ENCODE peak calls at places on chromosome 10, in seven cellular contexts. One of them, this sample, is unnamed.

GRCh38 chr10:103540722-103541121 is 47.2 kb downstream of the NEURL1 start:
- DNase-seq in Panc1: no peak
- DNase-seq in IMR-90: peak; percentile 13
- DNase-seq in kidney: peak; percentile 10
- DNase-seq in lung: no peak
- DNase-seq in CD8-positive, alpha-beta T cell: no peak
- DNase-seq in GM23338: no peak
- DNase-seq in this sample: no peak

GRCh38 chr10:48251525-48252353 is 22.8 kb downstream of the FRMPD2 start:
- DNase-seq in IMR-90: no peak
- DNase-seq in GM23338: peak; percentile 22
- DNase-seq in kidney: peak; percentile 91
- DNase-seq in CD8-positive, alpha-beta T cell: no peak
- DNase-seq in Panc1: no peak
- DNase-seq in lung: no peak
- DNase-seq in this sample: no peak

GRCh38 chr10:101941871-101942270 is 98.3 kb upstream of the KCNIP2 start:
- DNase-seq in GM23338: no peak
- DNase-seq in Panc1: no peak
- DNase-seq in kidney: no peak
- DNase-seq in CD8-positive, alpha-beta T cell: no peak
- DNase-seq in lung: no peak
- DNase-seq in IMR-90: peak; percentile 59
- DNase-seq in this sample: no peak

GRCh38 chr10:111177379-111177778 is 100.5 kb downstream of the ADRA2A start:
- DNase-seq in kidney: no peak
- DNase-seq in CD8-positive, alpha-beta T cell: no peak
- DNase-seq in lung: no peak
- DNase-seq in GM23338: no peak
- DNase-seq in IMR-90: no peak
- DNase-seq in Panc1: no peak
- DNase-seq in this sample: no peak

GRCh38 chr10:73591935-73592699 is 975 bp upstream of the USP54 start:
- DNase-seq in GM23338: peak; percentile 94
- DNase-seq in CD8-positive, alpha-beta T cell: no peak
- DNase-seq in IMR-90: no peak
- DNase-seq in lung: peak; percentile 74
- DNase-seq in kidney: peak; percentile 73
- DNase-seq in Panc1: peak; percentile 83
- DNase-seq in this sample: peak; percentile 8

GRCh38 chr10:111344804-111345203 is 268.0 kb downstream of the ADRA2A start:
- DNase-seq in kidney: no peak
- DNase-seq in Panc1: no peak
- DNase-seq in CD8-positive, alpha-beta T cell: no peak
- DNase-seq in GM23338: peak; percentile 55
- DNase-seq in lung: no peak
- DNase-seq in IMR-90: no peak
- DNase-seq in this sample: no peak

GRCh38 chr10:12847361-12847975 is 154.0 kb downstream of the CCDC3 start:
- DNase-seq in kidney: no peak
- DNase-seq in CD8-positive, alpha-beta T cell: no peak
- DNase-seq in GM23338: peak; percentile 90
- DNase-seq in Panc1: no peak
- DNase-seq in lung: no peak
- DNase-seq in IMR-90: no peak
- DNase-seq in this sample: no peak

GRCh38 chr10:48469516-48470020 is 135.3 kb downstream of the ARHGAP22 start:
- DNase-seq in Panc1: no peak
- DNase-seq in lung: no peak
- DNase-seq in kidney: peak; percentile 22
- DNase-seq in CD8-positive, alpha-beta T cell: no peak
- DNase-seq in GM23338: no peak
- DNase-seq in IMR-90: no peak
- DNase-seq in this sample: no peak

GRCh38 chr10:48701941-48702340 is 17.3 kb downstream of the WDFY4 start:
- DNase-seq in lung: no peak
- DNase-seq in kidney: no peak
- DNase-seq in GM23338: no peak
- DNase-seq in Panc1: no peak
- DNase-seq in CD8-positive, alpha-beta T cell: no peak
- DNase-seq in IMR-90: no peak
- DNase-seq in this sample: no peak

GRCh38 chr10:9636206-9636605 is 1381.5 kb upstream of the CELF2 start:
- DNase-seq in lung: no peak
- DNase-seq in kidney: no peak
- DNase-seq in CD8-positive, alpha-beta T cell: no peak
- DNase-seq in GM23338: no peak
- DNase-seq in Panc1: no peak
- DNase-seq in IMR-90: peak; percentile 65
- DNase-seq in this sample: no peak

GRCh38 chr10:9635691-9636090 is 1382.0 kb upstream of the CELF2 start:
- DNase-seq in lung: no peak
- DNase-seq in CD8-positive, alpha-beta T cell: no peak
- DNase-seq in GM23338: no peak
- DNase-seq in kidney: no peak
- DNase-seq in Panc1: no peak
- DNase-seq in IMR-90: peak; percentile 94
- DNase-seq in this sample: no peak

DNA sequence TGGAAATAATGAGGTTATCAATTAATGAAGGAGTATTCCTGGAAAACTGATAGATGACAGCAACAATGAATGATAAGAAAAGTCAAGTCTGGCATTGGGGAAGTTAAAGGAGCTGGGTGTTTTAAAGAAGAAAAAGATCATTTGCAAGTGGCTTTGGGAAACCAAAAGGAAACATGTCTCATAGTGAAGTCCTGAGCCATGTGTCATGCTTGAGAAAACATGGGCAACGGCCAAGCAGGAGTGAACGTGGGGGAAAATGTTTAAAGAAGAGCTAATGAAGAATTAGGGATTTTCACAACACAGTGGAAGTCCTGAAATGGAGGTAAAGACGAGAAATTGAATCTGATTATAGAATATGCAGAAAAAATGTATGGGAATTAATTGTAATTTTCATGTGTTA is 1383.2 kb upstream of the CELF2 start:
- DNase-seq in IMR-90: peak; percentile 90
- DNase-seq in CD8-positive, alpha-beta T cell: no peak
- DNase-seq in Panc1: no peak
- DNase-seq in GM23338: no peak
- DNase-seq in lung: no peak
- DNase-seq in kidney: no peak
- DNase-seq in this sample: no peak
- H3K4me3 ChIP-seq in IMR-90: no peak overlapping the region
- H3K4me3 ChIP-seq in CD8-positive, alpha-beta T cell: no peak overlapping the region
- H3K4me3 ChIP-seq in Panc1: no peak overlapping the region
- H3K4me3 ChIP-seq in GM23338: no peak overlapping the region
- H3K4me3 ChIP-seq in lung: no peak overlapping the region
- H3K4me3 ChIP-seq in kidney: no peak overlapping the region
- H3K4me3 ChIP-seq in this sample: no peak overlapping the region

DNA sequence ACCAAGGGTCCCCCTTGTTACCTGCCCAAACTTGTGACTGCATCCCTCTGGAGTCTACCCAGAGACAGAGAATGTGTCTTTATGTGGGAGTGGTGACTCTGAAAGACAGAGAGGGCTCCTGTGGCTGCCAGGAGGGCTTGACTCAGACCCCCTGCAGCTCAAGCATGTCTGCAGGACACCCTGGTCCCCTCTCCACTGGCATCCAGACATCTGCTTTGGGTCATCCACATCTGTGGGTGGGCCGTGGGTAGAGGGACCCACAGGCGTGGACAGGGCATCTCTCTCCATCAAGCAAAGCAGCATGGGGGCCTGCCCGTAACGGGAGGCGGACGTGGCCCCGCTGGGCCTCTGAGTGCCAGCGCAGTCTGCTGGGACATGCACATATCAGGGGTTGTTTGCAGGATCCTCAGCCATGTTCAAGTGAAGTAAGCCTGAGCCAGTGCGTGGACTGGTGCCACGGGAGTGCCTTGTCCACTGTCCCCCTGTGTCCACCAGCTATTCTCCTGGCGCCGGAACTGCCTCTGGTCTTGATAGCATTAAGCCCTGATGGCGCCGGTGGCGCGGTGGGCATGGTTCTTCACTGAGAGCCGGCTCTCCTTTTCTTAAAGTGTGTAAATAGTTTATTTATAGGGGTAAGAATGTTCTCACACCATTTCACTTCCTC is 19.4 kb upstream of the SH2D4B start:
- DNase-seq in lung: no peak
- DNase-seq in CD8-positive, alpha-beta T cell: no peak
- DNase-seq in Panc1: no peak
- DNase-seq in IMR-90: no peak
- DNase-seq in kidney: peak; percentile 75
- DNase-seq in GM23338: no peak
- DNase-seq in this sample: no peak
- H3K36me3 ChIP-seq in lung: peaks cover 6% of the 10 kb centered on the region
- H3K36me3 ChIP-seq in CD8-positive, alpha-beta T cell: peaks cover 63% of the 10 kb centered on the region
- H3K36me3 ChIP-seq in Panc1: no peaks in the 10 kb centered on the region
- H3K36me3 ChIP-seq in IMR-90: peaks cover 46% of the 10 kb centered on the region
- H3K36me3 ChIP-seq in kidney: peaks cover 42% of the 10 kb centered on the region
- H3K36me3 ChIP-seq in GM23338: peaks cover 3% of the 10 kb centered on the region
- H3K36me3 ChIP-seq in this sample: no peaks in the 10 kb centered on the region

GRCh38 chr10:10293431-10293830 is 724.2 kb upstream of the CELF2 start:
- DNase-seq in GM23338: peak; percentile 62
- DNase-seq in Panc1: no peak
- DNase-seq in CD8-positive, alpha-beta T cell: no peak
- DNase-seq in kidney: no peak
- DNase-seq in lung: no peak
- DNase-seq in IMR-90: no peak
- DNase-seq in this sample: no peak

GRCh38 chr10:10295537-10295936 is 722.1 kb upstream of the CELF2 start:
- DNase-seq in CD8-positive, alpha-beta T cell: no peak
- DNase-seq in IMR-90: no peak
- DNase-seq in kidney: no peak
- DNase-seq in GM23338: no peak
- DNase-seq in Panc1: no peak
- DNase-seq in lung: no peak
- DNase-seq in this sample: no peak

GRCh38 chr10:10294801-10295515 is 722.7 kb upstream of the CELF2 start:
- DNase-seq in IMR-90: no peak
- DNase-seq in kidney: peak; percentile 49
- DNase-seq in Panc1: no peak
- DNase-seq in CD8-positive, alpha-beta T cell: no peak
- DNase-seq in lung: no peak
- DNase-seq in GM23338: peak; percentile 3
- DNase-seq in this sample: no peak
- H3K4me3 ChIP-seq in IMR-90: no peak overlapping the region
- H3K4me3 ChIP-seq in kidney: no peak overlapping the region
- H3K4me3 ChIP-seq in Panc1: no peak overlapping the region
- H3K4me3 ChIP-seq in CD8-positive, alpha-beta T cell: no peak overlapping the region
- H3K4me3 ChIP-seq in lung: no peak overlapping the region
- H3K4me3 ChIP-seq in GM23338: no peak overlapping the region
- H3K4me3 ChIP-seq in this sample: no peak overlapping the region

GRCh38 chr10:118309911-118310310 is 32.2 kb downstream of the FAM204A start:
- DNase-seq in IMR-90: no peak
- DNase-seq in CD8-positive, alpha-beta T cell: no peak
- DNase-seq in kidney: no peak
- DNase-seq in Panc1: no peak
- DNase-seq in lung: no peak
- DNase-seq in GM23338: no peak
- DNase-seq in this sample: no peak
- H3K36me3 ChIP-seq in IMR-90: peaks cover 11% of the 10 kb centered on the region
- H3K36me3 ChIP-seq in CD8-positive, alpha-beta T cell: peaks cover 21% of the 10 kb centered on the region
- H3K36me3 ChIP-seq in kidney: peaks cover 9% of the 10 kb centered on the region
- H3K36me3 ChIP-seq in Panc1: peaks cover 19% of the 10 kb centered on the region
- H3K36me3 ChIP-seq in lung: peaks cover 18% of the 10 kb centered on the region
- H3K36me3 ChIP-seq in GM23338: no peaks in the 10 kb centered on the region
- H3K36me3 ChIP-seq in this sample: peaks cover 11% of the 10 kb centered on the region

GRCh38 chr10:68202965-68203358 is 29.0 kb downstream of the ATOH7 start:
- DNase-seq in lung: no peak
- DNase-seq in GM23338: no peak
- DNase-seq in CD8-positive, alpha-beta T cell: no peak
- DNase-seq in IMR-90: peak; percentile 78
- DNase-seq in Panc1: no peak
- DNase-seq in kidney: no peak
- DNase-seq in this sample: no peak
- H3K4me3 ChIP-seq in lung: no peak overlapping the region
- H3K4me3 ChIP-seq in GM23338: no peak overlapping the region
- H3K4me3 ChIP-seq in CD8-positive, alpha-beta T cell: no peak overlapping the region
- H3K4me3 ChIP-seq in IMR-90: no peak overlapping the region
- H3K4me3 ChIP-seq in Panc1: no peak overlapping the region
- H3K4me3 ChIP-seq in kidney: no peak overlapping the region
- H3K4me3 ChIP-seq in this sample: no peak overlapping the region

DNA sequence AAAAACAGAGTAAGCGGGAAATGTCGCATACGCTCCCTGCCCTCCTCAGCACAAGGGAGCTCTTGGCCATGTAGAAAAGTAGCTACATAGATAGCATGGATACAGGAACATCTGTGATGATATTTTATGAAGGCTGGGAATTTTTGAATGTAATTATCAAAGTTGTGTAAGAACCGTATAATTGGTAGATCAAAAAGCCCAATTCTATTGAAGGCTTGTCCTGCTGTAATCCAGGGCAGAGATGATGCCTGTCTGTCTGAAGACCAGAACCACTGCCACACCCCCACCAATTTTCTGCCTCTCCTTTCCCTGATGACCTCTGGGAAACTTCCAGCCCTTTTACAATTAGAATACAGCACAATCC is 51.4 kb downstream of the ZRANB1 start:
- DNase-seq in kidney: no peak
- DNase-seq in CD8-positive, alpha-beta T cell: no peak
- DNase-seq in GM23338: no peak
- DNase-seq in Panc1: no peak
- DNase-seq in lung: no peak
- DNase-seq in IMR-90: no peak
- DNase-seq in this sample: no peak
- H3K36me3 ChIP-seq in kidney: peaks cover 66% of the 10 kb centered on the region
- H3K36me3 ChIP-seq in CD8-positive, alpha-beta T cell: no peaks in the 10 kb centered on the region
- H3K36me3 ChIP-seq in GM23338: peaks cover 43% of the 10 kb centered on the region
- H3K36me3 ChIP-seq in Panc1: peaks cover 13% of the 10 kb centered on the region
- H3K36me3 ChIP-seq in lung: peaks cover 24% of the 10 kb centered on the region
- H3K36me3 ChIP-seq in IMR-90: peaks cover 77% of the 10 kb centered on the region
- H3K36me3 ChIP-seq in this sample: no peaks in the 10 kb centered on the region

This sample was measured in adrenal gland.